ENCODE peak calls at places on chromosomes 5 and 9, in four cellular contexts. One of them, this sample, is unnamed.

GRCh38 chr9:73199886-73200285 is 48.2 kb downstream of the ANXA1 start:
- DNase-seq in astrocyte: no peak
- DNase-seq in CD8-positive, alpha-beta memory T cell: no peak
- DNase-seq in mesendoderm: peak; percentile 35
- DNase-seq in this sample: peak; percentile 41

GRCh38 chr5:172170251-172170701 is 17.7 kb downstream of the STK10 start:
- DNase-seq in astrocyte: no peak
- DNase-seq in mesendoderm: no peak
- DNase-seq in CD8-positive, alpha-beta memory T cell: no peak
- DNase-seq in this sample: no peak

GRCh38 chr5:8844206-8844605 is 701.7 kb downstream of the SEMA5A start:
- DNase-seq in mesendoderm: no peak
- DNase-seq in astrocyte: no peak
- DNase-seq in CD8-positive, alpha-beta memory T cell: no peak
- DNase-seq in this sample: no peak

GRCh38 chr9:131405429-131405828 is 11.5 kb downstream of the PRRC2B start:
- DNase-seq in astrocyte: peak; percentile 95
- DNase-seq in mesendoderm: peak; percentile 98
- DNase-seq in CD8-positive, alpha-beta memory T cell: no peak
- DNase-seq in this sample: no peak

GRCh38 chr5:167426501-167426900 is 864.9 kb upstream of the WWC1 start:
- DNase-seq in mesendoderm: no peak
- DNase-seq in astrocyte: no peak
- DNase-seq in CD8-positive, alpha-beta memory T cell: no peak
- DNase-seq in this sample: no peak

GRCh38 chr5:157463081-157463480 is 3.1 kb downstream of the NIPAL4 start:
- DNase-seq in CD8-positive, alpha-beta memory T cell: no peak
- DNase-seq in astrocyte: peak; percentile 38
- DNase-seq in mesendoderm: no peak
- DNase-seq in this sample: no peak

GRCh38 chr5:178058321-178059012 is 54.9 kb upstream of the N4BP3 start:
- DNase-seq in mesendoderm: no peak
- DNase-seq in astrocyte: no peak
- DNase-seq in CD8-positive, alpha-beta memory T cell: no peak
- DNase-seq in this sample: no peak

GRCh38 chr9:113187935-113188595 is 33.0 kb downstream of the FKBP15 start:
- DNase-seq in CD8-positive, alpha-beta memory T cell: no peak
- DNase-seq in astrocyte: peak; percentile 91
- DNase-seq in mesendoderm: peak; percentile 32
- DNase-seq in this sample: peak; percentile 54

GRCh38 chr5:127967983-127968592 is 115.5 kb upstream of the SLC12A2 start:
- DNase-seq in CD8-positive, alpha-beta memory T cell: no peak
- DNase-seq in astrocyte: no peak
- DNase-seq in mesendoderm: no peak
- DNase-seq in this sample: no peak

GRCh38 chr5:168666356-168666755 is 87.2 kb upstream of the PANK3 start:
- DNase-seq in astrocyte: no peak
- DNase-seq in CD8-positive, alpha-beta memory T cell: no peak
- DNase-seq in mesendoderm: no peak
- DNase-seq in this sample: no peak

GRCh38 chr5:115599502-115599901 is 2.8 kb downstream of the TICAM2 start:
- DNase-seq in mesendoderm: no peak
- DNase-seq in CD8-positive, alpha-beta memory T cell: no peak
- DNase-seq in astrocyte: peak; percentile 23
- DNase-seq in this sample: peak; percentile 34

GRCh38 chr5:132226516-132227234 is 978 bp downstream of the P4HA2 start:
- DNase-seq in mesendoderm: no peak
- DNase-seq in astrocyte: peak; percentile 46
- DNase-seq in CD8-positive, alpha-beta memory T cell: no peak
- DNase-seq in this sample: peak; percentile 18

GRCh38 chr5:33166522-33166921 is 274.2 kb upstream of the TARS1 start:
- DNase-seq in CD8-positive, alpha-beta memory T cell: no peak
- DNase-seq in mesendoderm: peak; percentile 22
- DNase-seq in astrocyte: no peak
- DNase-seq in this sample: no peak

GRCh38 chr9:36268007-36268427 is 9.8 kb upstream of the GNE start:
- DNase-seq in CD8-positive, alpha-beta memory T cell: no peak
- DNase-seq in mesendoderm: no peak
- DNase-seq in astrocyte: peak; percentile 55
- DNase-seq in this sample: no peak

GRCh38 chr9:94082553-94082952 is 1.7 kb upstream of the PTPDC1 start:
- DNase-seq in CD8-positive, alpha-beta memory T cell: no peak
- DNase-seq in mesendoderm: no peak
- DNase-seq in astrocyte: no peak
- DNase-seq in this sample: no peak

GRCh38 chr5:162948677-162949076 is 488.7 kb upstream of the CCNG1 start:
- DNase-seq in astrocyte: no peak
- DNase-seq in CD8-positive, alpha-beta memory T cell: no peak
- DNase-seq in mesendoderm: no peak
- DNase-seq in this sample: no peak

GRCh38 chr5:120803282-120803681 is 339.2 kb downstream of the PRR16 start:
- DNase-seq in astrocyte: no peak
- DNase-seq in mesendoderm: peak; percentile 11
- DNase-seq in CD8-positive, alpha-beta memory T cell: no peak
- DNase-seq in this sample: no peak

GRCh38 chr9:126844085-126844484 is 16.4 kb upstream of the ZBTB34 start:
- DNase-seq in astrocyte: peak; percentile 74
- DNase-seq in CD8-positive, alpha-beta memory T cell: no peak
- DNase-seq in mesendoderm: no peak
- DNase-seq in this sample: no peak

GRCh38 chr5:84682531-84682930 is 297.9 kb upstream of the EDIL3 start:
- DNase-seq in astrocyte: no peak
- DNase-seq in mesendoderm: no peak
- DNase-seq in CD8-positive, alpha-beta memory T cell: no peak
- DNase-seq in this sample: no peak

GRCh38 chr5:84683594-84683993 is 298.9 kb upstream of the EDIL3 start:
- DNase-seq in CD8-positive, alpha-beta memory T cell: no peak
- DNase-seq in astrocyte: no peak
- DNase-seq in mesendoderm: no peak
- DNase-seq in this sample: no peak

GRCh38 chr5:84685121-84685520 is 300.4 kb upstream of the EDIL3 start:
- DNase-seq in astrocyte: peak; percentile 53
- DNase-seq in mesendoderm: no peak
- DNase-seq in CD8-positive, alpha-beta memory T cell: no peak
- DNase-seq in this sample: no peak

GRCh38 chr5:84680908-84681307 is 296.2 kb upstream of the EDIL3 start:
- DNase-seq in mesendoderm: no peak
- DNase-seq in CD8-positive, alpha-beta memory T cell: no peak
- DNase-seq in astrocyte: no peak
- DNase-seq in this sample: no peak
- H3K27ac ChIP-seq in mesendoderm: no peak overlapping the region
- H3K27ac ChIP-seq in CD8-positive, alpha-beta memory T cell: no peak overlapping the region
- H3K27ac ChIP-seq in astrocyte: no peak overlapping the region
- H3K27ac ChIP-seq in this sample: no peak overlapping the region

GRCh38 chr5:135538261-135538660 is 2.5 kb upstream of the NEUROG1 start:
- DNase-seq in mesendoderm: no peak
- DNase-seq in CD8-positive, alpha-beta memory T cell: no peak
- DNase-seq in astrocyte: no peak
- DNase-seq in this sample: no peak
- H3K4me3 ChIP-seq in mesendoderm: no peak overlapping the region
- H3K4me3 ChIP-seq in CD8-positive, alpha-beta memory T cell: no peak overlapping the region
- H3K4me3 ChIP-seq in astrocyte: no peak overlapping the region
- H3K4me3 ChIP-seq in this sample: no peak overlapping the region

GRCh38 chr5:173868096-173868879 is 19.9 kb upstream of the CPEB4 start:
- DNase-seq in mesendoderm: peak; percentile 87
- DNase-seq in CD8-positive, alpha-beta memory T cell: no peak
- DNase-seq in astrocyte: peak; percentile 60
- DNase-seq in this sample: no peak
- H3K4me1 ChIP-seq in mesendoderm: no peaks in the 10 kb centered on the region
- H3K4me1 ChIP-seq in CD8-positive, alpha-beta memory T cell: no peaks in the 10 kb centered on the region
- H3K4me1 ChIP-seq in astrocyte: peaks cover 12% of the 10 kb centered on the region
- H3K4me1 ChIP-seq in this sample: peaks cover 3% of the 10 kb centered on the region

DNA sequence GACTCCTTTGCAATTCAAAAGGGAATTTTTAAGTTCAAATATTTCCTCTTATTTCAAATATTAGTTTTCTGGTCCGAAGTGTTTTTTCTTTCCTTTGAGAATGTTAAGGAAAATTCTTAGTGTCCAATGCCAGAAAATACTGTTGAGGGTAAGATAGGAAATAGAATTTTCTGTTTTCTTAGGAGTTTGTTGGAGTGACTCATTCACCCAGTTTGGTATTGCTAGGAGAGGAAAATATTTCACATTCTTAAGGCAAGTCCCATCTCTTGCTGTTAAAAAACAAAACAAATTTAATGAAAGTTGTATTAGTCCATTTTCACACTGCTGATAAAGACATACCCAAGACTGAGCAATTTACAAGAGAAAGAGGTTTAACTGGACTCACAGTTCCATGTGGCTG is 349.2 kb upstream of the ADAMTSL1 start:
- DNase-seq in mesendoderm: no peak
- DNase-seq in CD8-positive, alpha-beta memory T cell: no peak
- DNase-seq in astrocyte: peak; percentile 29
- DNase-seq in this sample: no peak
- H3K27ac ChIP-seq in mesendoderm: no peak overlapping the region
- H3K27ac ChIP-seq in CD8-positive, alpha-beta memory T cell: no peak overlapping the region
- H3K27ac ChIP-seq in astrocyte: no peak overlapping the region
- H3K27ac ChIP-seq in this sample: no peak overlapping the region

DNA sequence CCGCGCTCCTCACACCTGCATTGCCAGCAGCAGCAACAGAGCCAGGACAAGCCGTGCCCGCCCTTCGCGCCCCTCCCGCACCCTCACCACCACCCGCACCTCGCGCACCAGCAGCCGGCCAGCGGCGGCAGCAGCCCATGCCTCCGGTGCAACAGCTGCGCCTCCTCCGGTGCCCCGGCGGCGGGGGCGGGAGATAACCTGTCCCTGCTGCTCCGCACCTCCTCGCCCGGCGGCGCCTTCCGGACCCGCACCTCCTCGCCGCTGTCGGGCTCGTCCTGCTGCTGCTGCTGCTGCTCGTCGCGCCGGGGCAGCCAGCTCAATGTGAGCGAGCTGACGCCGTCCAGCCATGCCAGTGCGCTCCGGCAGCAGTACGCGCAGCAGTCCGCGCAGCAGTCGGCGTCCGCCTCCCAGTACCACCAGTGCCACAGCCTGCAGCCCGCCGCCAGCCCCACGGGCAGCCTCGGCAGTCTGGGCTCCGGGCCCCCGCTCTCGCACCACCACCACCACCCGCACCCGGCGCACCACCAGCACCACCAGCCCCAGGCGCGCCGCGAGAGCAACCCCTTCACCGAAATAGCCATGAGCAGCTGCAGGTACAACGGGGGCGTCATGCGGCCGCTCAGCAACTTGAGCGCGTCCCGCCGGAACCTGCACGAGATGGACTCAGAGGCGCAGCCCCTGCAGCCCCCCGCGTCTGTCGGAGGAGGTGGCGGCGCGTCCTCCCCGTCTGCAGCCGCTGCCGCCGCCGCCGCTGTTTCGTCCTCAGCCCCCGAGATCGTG is 517 bp downstream of the KCNN2 start:
- DNase-seq in CD8-positive, alpha-beta memory T cell: no peak
- DNase-seq in mesendoderm: peak; percentile 76
- DNase-seq in astrocyte: peak; percentile 14
- DNase-seq in this sample: peak; percentile 42
- H3K4me3 ChIP-seq in CD8-positive, alpha-beta memory T cell: no peak overlapping the region
- H3K4me3 ChIP-seq in mesendoderm: peak overlapping the region; percentile 18
- H3K4me3 ChIP-seq in astrocyte: peak overlapping the region; percentile 57
- H3K4me3 ChIP-seq in this sample: peak overlapping the region; percentile 55

GRCh38 chr5:151062405-151063135 is 18.3 kb downstream of the TNIP1 start:
- DNase-seq in mesendoderm: no peak
- DNase-seq in CD8-positive, alpha-beta memory T cell: no peak
- DNase-seq in astrocyte: no peak
- DNase-seq in this sample: no peak

GRCh38 chr5:151056367-151057306 is 24.2 kb downstream of the TNIP1 start:
- DNase-seq in astrocyte: no peak
- DNase-seq in mesendoderm: no peak
- DNase-seq in CD8-positive, alpha-beta memory T cell: no peak
- DNase-seq in this sample: no peak

GRCh38 chr5:151058301-151058700 is 22.5 kb downstream of the TNIP1 start:
- DNase-seq in astrocyte: no peak
- DNase-seq in mesendoderm: no peak
- DNase-seq in CD8-positive, alpha-beta memory T cell: no peak
- DNase-seq in this sample: no peak

GRCh38 chr5:151060742-151061141 is 20.1 kb downstream of the TNIP1 start:
- DNase-seq in astrocyte: no peak
- DNase-seq in CD8-positive, alpha-beta memory T cell: no peak
- DNase-seq in mesendoderm: no peak
- DNase-seq in this sample: no peak

GRCh38 chr5:151058891-151059611 is 21.8 kb downstream of the TNIP1 start:
- DNase-seq in mesendoderm: no peak
- DNase-seq in CD8-positive, alpha-beta memory T cell: no peak
- DNase-seq in astrocyte: no peak
- DNase-seq in this sample: no peak
- H3K4me1 ChIP-seq in mesendoderm: no peaks in the 10 kb centered on the region
- H3K4me1 ChIP-seq in CD8-positive, alpha-beta memory T cell: peaks cover 8% of the 10 kb centered on the region
- H3K4me1 ChIP-seq in astrocyte: peaks cover 49% of the 10 kb centered on the region
- H3K4me1 ChIP-seq in this sample: peaks cover 16% of the 10 kb centered on the region

GRCh38 chr5:55667938-55668337 is 44.2 kb downstream of the SLC38A9 start:
- DNase-seq in astrocyte: no peak
- DNase-seq in mesendoderm: no peak
- DNase-seq in CD8-positive, alpha-beta memory T cell: no peak
- DNase-seq in this sample: no peak
- H3K27ac ChIP-seq in astrocyte: peak overlapping the region; percentile 62
- H3K27ac ChIP-seq in mesendoderm: no peak overlapping the region
- H3K27ac ChIP-seq in CD8-positive, alpha-beta memory T cell: no peak overlapping the region
- H3K27ac ChIP-seq in this sample: no peak overlapping the region

This sample was measured in testis.